ENCODE peak calls at places on chromosome 18, in seven cellular contexts. One of them, this sample, is unnamed.

GRCh38 chr18:53567935-53568574 is 656.4 kb downstream of the MBD2 start:
- DNase-seq in left ventricle myocardium inferior: no peak
- DNase-seq in tibial artery: no peak
- DNase-seq in OCI-LY7: peak; percentile 16
- DNase-seq in heart right ventricle: no peak
- DNase-seq in WERI-Rb-1: peak; percentile 13
- DNase-seq in ovary: peak; percentile 37
- DNase-seq in this sample: peak; percentile 38

GRCh38 chr18:39841133-39842041 is 2113.6 kb upstream of the PIK3C3 start:
- DNase-seq in OCI-LY7: no peak
- DNase-seq in left ventricle myocardium inferior: no peak
- DNase-seq in heart right ventricle: peak; percentile 4
- DNase-seq in ovary: peak; percentile 45
- DNase-seq in WERI-Rb-1: peak; percentile 89
- DNase-seq in tibial artery: no peak
- DNase-seq in this sample: peak; percentile 39

GRCh38 chr18:50468802-50469201 is 91.1 kb upstream of the MAPK4 start:
- DNase-seq in OCI-LY7: no peak
- DNase-seq in ovary: no peak
- DNase-seq in left ventricle myocardium inferior: no peak
- DNase-seq in WERI-Rb-1: no peak
- DNase-seq in heart right ventricle: no peak
- DNase-seq in tibial artery: no peak
- DNase-seq in this sample: no peak

GRCh38 chr18:74497778-74498177 is 1.6 kb downstream of the CNDP2 start:
- DNase-seq in heart right ventricle: no peak
- DNase-seq in tibial artery: no peak
- DNase-seq in ovary: no peak
- DNase-seq in WERI-Rb-1: no peak
- DNase-seq in left ventricle myocardium inferior: no peak
- DNase-seq in OCI-LY7: no peak
- DNase-seq in this sample: no peak

GRCh38 chr18:61286867-61287266 is 46.4 kb upstream of the CDH20 start:
- DNase-seq in heart right ventricle: no peak
- DNase-seq in OCI-LY7: no peak
- DNase-seq in ovary: no peak
- DNase-seq in left ventricle myocardium inferior: no peak
- DNase-seq in tibial artery: no peak
- DNase-seq in WERI-Rb-1: no peak
- DNase-seq in this sample: peak; percentile 69

GRCh38 chr18:10661333-10661732 is 135.5 kb downstream of the NAPG start:
- DNase-seq in left ventricle myocardium inferior: no peak
- DNase-seq in heart right ventricle: no peak
- DNase-seq in ovary: no peak
- DNase-seq in OCI-LY7: no peak
- DNase-seq in WERI-Rb-1: no peak
- DNase-seq in tibial artery: no peak
- DNase-seq in this sample: peak; percentile 88

GRCh38 chr18:49613741-49614151 is 51.9 kb downstream of the LIPG start:
- DNase-seq in tibial artery: no peak
- DNase-seq in WERI-Rb-1: no peak
- DNase-seq in left ventricle myocardium inferior: no peak
- DNase-seq in OCI-LY7: no peak
- DNase-seq in ovary: no peak
- DNase-seq in heart right ventricle: no peak
- DNase-seq in this sample: no peak

GRCh38 chr18:50287441-50288347 is at the start of gene CXXC1:
- DNase-seq in OCI-LY7: peak; percentile 97
- DNase-seq in left ventricle myocardium inferior: peak; percentile 96
- DNase-seq in ovary: peak; percentile 99
- DNase-seq in WERI-Rb-1: peak; percentile 100
- DNase-seq in tibial artery: peak; percentile 98
- DNase-seq in heart right ventricle: peak; percentile 97
- DNase-seq in this sample: peak; percentile 98

GRCh38 chr18:70024088-70024487 is 76.4 kb upstream of the CD226 start:
- DNase-seq in ovary: no peak
- DNase-seq in WERI-Rb-1: no peak
- DNase-seq in heart right ventricle: no peak
- DNase-seq in tibial artery: no peak
- DNase-seq in OCI-LY7: no peak
- DNase-seq in left ventricle myocardium inferior: no peak
- DNase-seq in this sample: no peak

GRCh38 chr18:38940863-38941531 is 1375.4 kb upstream of the CELF4 start:
- DNase-seq in tibial artery: no peak
- DNase-seq in left ventricle myocardium inferior: no peak
- DNase-seq in WERI-Rb-1: no peak
- DNase-seq in ovary: no peak
- DNase-seq in heart right ventricle: no peak
- DNase-seq in OCI-LY7: peak; percentile 28
- DNase-seq in this sample: peak; percentile 98

GRCh38 chr18:36031407-36031806 is 36.0 kb downstream of the RPRD1A start:
- DNase-seq in OCI-LY7: peak; percentile 24
- DNase-seq in WERI-Rb-1: no peak
- DNase-seq in ovary: no peak
- DNase-seq in heart right ventricle: no peak
- DNase-seq in tibial artery: no peak
- DNase-seq in left ventricle myocardium inferior: no peak
- DNase-seq in this sample: no peak

GRCh38 chr18:66558773-66559172 is 45.1 kb downstream of the CDH19 start:
- DNase-seq in left ventricle myocardium inferior: no peak
- DNase-seq in WERI-Rb-1: no peak
- DNase-seq in OCI-LY7: no peak
- DNase-seq in ovary: no peak
- DNase-seq in heart right ventricle: no peak
- DNase-seq in tibial artery: no peak
- DNase-seq in this sample: peak; percentile 72

GRCh38 chr18:53991202-53991601 is 233.3 kb downstream of the MBD2 start:
- DNase-seq in OCI-LY7: no peak
- DNase-seq in ovary: no peak
- DNase-seq in tibial artery: no peak
- DNase-seq in left ventricle myocardium inferior: no peak
- DNase-seq in heart right ventricle: no peak
- DNase-seq in WERI-Rb-1: no peak
- DNase-seq in this sample: peak; percentile 56

GRCh38 chr18:30361864-30362540 is 680.5 kb downstream of the DSC3 start:
- DNase-seq in OCI-LY7: no peak
- DNase-seq in heart right ventricle: no peak
- DNase-seq in left ventricle myocardium inferior: no peak
- DNase-seq in ovary: no peak
- DNase-seq in tibial artery: no peak
- DNase-seq in WERI-Rb-1: no peak
- DNase-seq in this sample: no peak

GRCh38 chr18:11520536-11520935 is 88.9 kb upstream of the SLC35G4 start:
- DNase-seq in WERI-Rb-1: no peak
- DNase-seq in OCI-LY7: no peak
- DNase-seq in tibial artery: no peak
- DNase-seq in left ventricle myocardium inferior: no peak
- DNase-seq in ovary: no peak
- DNase-seq in heart right ventricle: no peak
- DNase-seq in this sample: no peak

GRCh38 chr18:35172009-35172408 is 68.8 kb upstream of the ZNF397 start:
- DNase-seq in tibial artery: no peak
- DNase-seq in heart right ventricle: no peak
- DNase-seq in WERI-Rb-1: peak; percentile 20
- DNase-seq in left ventricle myocardium inferior: no peak
- DNase-seq in ovary: no peak
- DNase-seq in OCI-LY7: no peak
- DNase-seq in this sample: no peak

GRCh38 chr18:23588836-23589560 is 2.7 kb upstream of the NPC1 start:
- DNase-seq in OCI-LY7: no peak
- DNase-seq in left ventricle myocardium inferior: no peak
- DNase-seq in tibial artery: no peak
- DNase-seq in WERI-Rb-1: no peak
- DNase-seq in heart right ventricle: no peak
- DNase-seq in ovary: no peak
- DNase-seq in this sample: peak; percentile 42

GRCh38 chr18:5431836-5432575 is 111.8 kb downstream of the EPB41L3 start:
- DNase-seq in tibial artery: no peak
- DNase-seq in ovary: no peak
- DNase-seq in left ventricle myocardium inferior: no peak
- DNase-seq in heart right ventricle: no peak
- DNase-seq in WERI-Rb-1: no peak
- DNase-seq in OCI-LY7: no peak
- DNase-seq in this sample: no peak

GRCh38 chr18:50286391-50287027 is 983 bp downstream of the CXXC1 start:
- DNase-seq in left ventricle myocardium inferior: no peak
- DNase-seq in tibial artery: no peak
- DNase-seq in OCI-LY7: peak; percentile 43
- DNase-seq in heart right ventricle: no peak
- DNase-seq in WERI-Rb-1: peak; percentile 69
- DNase-seq in ovary: peak; percentile 55
- DNase-seq in this sample: peak; percentile 51

GRCh38 chr18:58302811-58303210 is 258.8 kb downstream of the NEDD4L start:
- DNase-seq in heart right ventricle: no peak
- DNase-seq in WERI-Rb-1: no peak
- DNase-seq in left ventricle myocardium inferior: no peak
- DNase-seq in OCI-LY7: no peak
- DNase-seq in ovary: no peak
- DNase-seq in tibial artery: no peak
- DNase-seq in this sample: no peak
- TF ChIP-seq CTCF in heart right ventricle: no peak
- TF ChIP-seq CTCF in WERI-Rb-1: no peak
- TF ChIP-seq CTCF in left ventricle myocardium inferior: no peak
- TF ChIP-seq CTCF in OCI-LY7: no peak
- TF ChIP-seq CTCF in ovary: no peak
- TF ChIP-seq CTCF in tibial artery: no peak
- TF ChIP-seq CTCF in this sample: no peak

GRCh38 chr18:58955738-58956137 is 91.1 kb downstream of the ZNF532 start:
- DNase-seq in OCI-LY7: no peak
- DNase-seq in tibial artery: peak; percentile 29
- DNase-seq in heart right ventricle: no peak
- DNase-seq in ovary: no peak
- DNase-seq in left ventricle myocardium inferior: no peak
- DNase-seq in WERI-Rb-1: no peak
- DNase-seq in this sample: no peak
- H3K36me3 ChIP-seq in OCI-LY7: peaks cover 21% of the 10 kb centered on the region
- H3K36me3 ChIP-seq in tibial artery: peaks cover 10% of the 10 kb centered on the region
- H3K36me3 ChIP-seq in heart right ventricle: no peaks in the 10 kb centered on the region
- H3K36me3 ChIP-seq in ovary: no peaks in the 10 kb centered on the region
- H3K36me3 ChIP-seq in left ventricle myocardium inferior: peaks cover 32% of the 10 kb centered on the region
- H3K36me3 ChIP-seq in WERI-Rb-1: peaks cover 70% of the 10 kb centered on the region
- H3K36me3 ChIP-seq in this sample: peaks cover 7% of the 10 kb centered on the region

DNA sequence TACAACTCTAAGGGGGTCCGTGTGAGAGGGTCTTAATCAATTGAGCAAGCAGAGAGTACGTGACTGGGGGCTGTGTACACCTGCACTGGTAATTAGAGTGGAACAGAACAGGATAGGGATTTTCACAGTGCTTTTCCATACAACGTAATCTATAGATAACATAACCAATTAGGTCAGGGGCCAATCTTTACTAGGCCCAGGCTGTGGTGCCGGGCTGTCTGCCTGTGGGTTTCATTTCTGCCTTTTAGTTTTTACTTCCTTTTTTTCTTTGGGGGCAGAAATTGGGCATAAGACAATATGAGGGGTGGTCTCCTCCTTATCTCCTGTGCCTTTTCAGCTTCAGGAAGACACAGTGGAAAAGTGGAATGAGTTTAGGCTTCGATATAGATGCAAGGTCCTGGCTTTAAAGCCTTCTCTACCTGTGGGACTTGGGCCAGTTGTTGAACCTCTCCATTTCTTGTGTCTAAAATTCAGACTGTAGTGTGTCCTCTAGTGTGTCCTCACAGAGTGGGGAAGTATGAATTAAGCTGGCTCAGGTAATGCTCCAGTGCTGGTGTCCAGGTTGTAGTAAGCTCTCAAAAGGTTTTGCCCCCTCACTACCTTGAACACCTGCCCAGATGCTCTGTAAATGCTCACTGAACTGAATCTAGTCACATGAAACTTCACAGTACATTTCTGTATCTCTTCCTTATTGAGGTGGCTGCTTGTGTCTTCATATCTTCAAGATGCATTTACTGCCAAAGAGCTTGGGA is 422.8 kb downstream of the SETBP1 start:
- DNase-seq in OCI-LY7: peak; percentile 71
- DNase-seq in ovary: no peak
- DNase-seq in tibial artery: no peak
- DNase-seq in WERI-Rb-1: no peak
- DNase-seq in left ventricle myocardium inferior: no peak
- DNase-seq in heart right ventricle: no peak
- DNase-seq in this sample: no peak
- H3K4me3 ChIP-seq in OCI-LY7: peak overlapping the region; percentile 44
- H3K4me3 ChIP-seq in ovary: no peak overlapping the region
- H3K4me3 ChIP-seq in tibial artery: no peak overlapping the region
- H3K4me3 ChIP-seq in WERI-Rb-1: no peak overlapping the region
- H3K4me3 ChIP-seq in left ventricle myocardium inferior: no peak overlapping the region
- H3K4me3 ChIP-seq in heart right ventricle: no peak overlapping the region
- H3K4me3 ChIP-seq in this sample: no peak overlapping the region

DNA sequence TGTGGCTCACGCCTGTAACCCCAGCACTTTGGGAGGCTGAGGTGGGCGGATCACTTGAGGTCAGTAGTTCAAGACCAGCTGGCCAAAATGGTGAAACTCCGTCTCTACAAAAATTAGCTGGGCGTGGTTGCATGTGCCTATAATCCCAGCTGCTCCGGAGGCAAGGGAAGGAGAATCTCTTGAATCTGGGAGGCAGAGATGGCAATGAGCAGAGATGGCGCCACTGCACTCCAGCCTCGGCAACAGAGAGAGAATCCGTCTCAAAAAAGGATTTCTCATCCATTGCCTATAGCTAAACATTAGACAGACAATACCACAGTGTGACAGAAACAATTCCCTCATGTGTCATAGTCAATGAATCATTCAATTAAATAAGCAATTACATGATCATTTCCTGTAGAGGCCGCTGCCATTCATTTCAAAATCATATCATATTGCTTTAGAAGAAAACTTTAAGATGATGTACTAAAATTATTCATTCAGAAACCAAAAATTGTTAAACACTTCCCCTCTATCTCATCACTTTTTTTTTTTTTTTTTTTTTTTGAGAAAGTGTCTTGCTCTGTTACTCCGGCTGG is 69.5 kb upstream of the TGIF1 start:
- DNase-seq in OCI-LY7: no peak
- DNase-seq in WERI-Rb-1: peak; percentile 29
- DNase-seq in heart right ventricle: no peak
- DNase-seq in left ventricle myocardium inferior: no peak
- DNase-seq in ovary: no peak
- DNase-seq in tibial artery: peak; percentile 36
- DNase-seq in this sample: peak; percentile 90
- TF ChIP-seq CTCF in OCI-LY7: peak; percentile 11
- TF ChIP-seq CTCF in WERI-Rb-1: peak; percentile 28
- TF ChIP-seq CTCF in heart right ventricle: no peak
- TF ChIP-seq CTCF in left ventricle myocardium inferior: no peak
- TF ChIP-seq CTCF in ovary: no peak
- TF ChIP-seq CTCF in tibial artery: no peak
- TF ChIP-seq CTCF in this sample: no peak